ENCODE peak calls at places on chromosomes 16 and 17, in five cellular contexts. One of them, this sample, is unnamed.

GRCh38 chr17:34171245-34171818 is 83.8 kb upstream of the CCL2 start:
- DNase-seq in H9: peak; percentile 82
- DNase-seq in mesenchymal stem cell: peak; percentile 48
- DNase-seq in IMR-90: peak; percentile 53
- DNase-seq in neuronal stem cell: peak; percentile 43
- DNase-seq in this sample: peak; percentile 86

GRCh38 chr16:54287758-54288591 is 1.4 kb upstream of the IRX3 start:
- DNase-seq in IMR-90: no peak
- DNase-seq in H9: peak; percentile 39
- DNase-seq in mesenchymal stem cell: no peak
- DNase-seq in neuronal stem cell: peak; percentile 24
- DNase-seq in this sample: peak; percentile 51

GRCh38 chr17:44738214-44738906 is 20.4 kb upstream of the ADAM11 start:
- DNase-seq in neuronal stem cell: no peak
- DNase-seq in mesenchymal stem cell: peak; percentile 24
- DNase-seq in H9: no peak
- DNase-seq in IMR-90: peak; percentile 49
- DNase-seq in this sample: no peak

GRCh38 chr16:9092963-9093477 is 1.6 kb downstream of the HAPSTR1 start:
- DNase-seq in mesenchymal stem cell: no peak
- DNase-seq in neuronal stem cell: no peak
- DNase-seq in H9: no peak
- DNase-seq in IMR-90: no peak
- DNase-seq in this sample: peak; percentile 67

GRCh38 chr17:1227917-1228751 is 42.1 kb upstream of the BHLHA9 start:
- DNase-seq in H9: peak; percentile 58
- DNase-seq in neuronal stem cell: no peak
- DNase-seq in mesenchymal stem cell: no peak
- DNase-seq in IMR-90: no peak
- DNase-seq in this sample: peak; percentile 35

GRCh38 chr17:32912218-32912897 is 15.6 kb upstream of the TMEM98 start:
- DNase-seq in IMR-90: peak; percentile 76
- DNase-seq in neuronal stem cell: no peak
- DNase-seq in H9: peak; percentile 65
- DNase-seq in mesenchymal stem cell: peak; percentile 91
- DNase-seq in this sample: peak; percentile 72

GRCh38 chr17:40075216-40076100 is 12.7 kb downstream of the THRA start:
- DNase-seq in H9: peak; percentile 90
- DNase-seq in IMR-90: peak; percentile 48
- DNase-seq in mesenchymal stem cell: peak; percentile 70
- DNase-seq in neuronal stem cell: peak; percentile 84
- DNase-seq in this sample: peak; percentile 87

GRCh38 chr17:2094891-2095535 is 40.1 kb downstream of the HIC1 start:
- DNase-seq in neuronal stem cell: no peak
- DNase-seq in IMR-90: peak; percentile 75
- DNase-seq in mesenchymal stem cell: peak; percentile 79
- DNase-seq in H9: peak; percentile 50
- DNase-seq in this sample: peak; percentile 52

GRCh38 chr17:78108726-78109488 is 19.6 kb downstream of the TMC6 start:
- DNase-seq in mesenchymal stem cell: no peak
- DNase-seq in neuronal stem cell: no peak
- DNase-seq in IMR-90: no peak
- DNase-seq in H9: no peak
- DNase-seq in this sample: no peak

GRCh38 chr17:81528384-81528650 is 140 bp downstream of the FSCN2 start:
- DNase-seq in neuronal stem cell: no peak
- DNase-seq in mesenchymal stem cell: no peak
- DNase-seq in IMR-90: no peak
- DNase-seq in H9: no peak
- DNase-seq in this sample: no peak

GRCh38 chr17:27421111-27421510 is 35.1 kb upstream of the KSR1 start:
- DNase-seq in mesenchymal stem cell: no peak
- DNase-seq in neuronal stem cell: no peak
- DNase-seq in H9: no peak
- DNase-seq in IMR-90: no peak
- DNase-seq in this sample: no peak

GRCh38 chr16:14444979-14445810 is 184.9 kb downstream of the PARN start:
- DNase-seq in H9: no peak
- DNase-seq in mesenchymal stem cell: no peak
- DNase-seq in neuronal stem cell: no peak
- DNase-seq in IMR-90: no peak
- DNase-seq in this sample: no peak

GRCh38 chr16:10126686-10127085 is 55.5 kb downstream of the GRIN2A start:
- DNase-seq in H9: no peak
- DNase-seq in mesenchymal stem cell: peak; percentile 66
- DNase-seq in neuronal stem cell: no peak
- DNase-seq in IMR-90: peak; percentile 5
- DNase-seq in this sample: no peak

GRCh38 chr16:82855471-82855870 is 228.7 kb downstream of the CDH13 start:
- DNase-seq in H9: no peak
- DNase-seq in IMR-90: no peak
- DNase-seq in mesenchymal stem cell: no peak
- DNase-seq in neuronal stem cell: no peak
- DNase-seq in this sample: no peak

GRCh38 chr16:84518804-84519341 is 14.4 kb upstream of the MEAK7 start:
- DNase-seq in IMR-90: no peak
- DNase-seq in mesenchymal stem cell: no peak
- DNase-seq in H9: no peak
- DNase-seq in neuronal stem cell: no peak
- DNase-seq in this sample: no peak

GRCh38 chr16:75576384-75576811 is 10.2 kb downstream of the GABARAPL2 start:
- DNase-seq in mesenchymal stem cell: no peak
- DNase-seq in IMR-90: no peak
- DNase-seq in H9: no peak
- DNase-seq in neuronal stem cell: no peak
- DNase-seq in this sample: no peak

GRCh38 chr16:54118846-54119245 is 167.7 kb downstream of the IRX3 start:
- DNase-seq in neuronal stem cell: no peak
- DNase-seq in IMR-90: peak; percentile 25
- DNase-seq in mesenchymal stem cell: no peak
- DNase-seq in H9: no peak
- DNase-seq in this sample: no peak

GRCh38 chr17:79033046-79033616 is 9.2 kb downstream of the C1QTNF1 start:
- DNase-seq in neuronal stem cell: no peak
- DNase-seq in mesenchymal stem cell: no peak
- DNase-seq in IMR-90: no peak
- DNase-seq in H9: no peak
- DNase-seq in this sample: no peak

GRCh38 chr17:39623356-39623950 is 3.3 kb upstream of the PPP1R1B start:
- DNase-seq in neuronal stem cell: peak; percentile 68
- DNase-seq in IMR-90: peak; percentile 36
- DNase-seq in H9: peak; percentile 91
- DNase-seq in mesenchymal stem cell: peak; percentile 61
- DNase-seq in this sample: peak; percentile 66

GRCh38 chr16:78199325-78200022 is 100.0 kb downstream of the WWOX start:
- DNase-seq in H9: no peak
- DNase-seq in IMR-90: no peak
- DNase-seq in mesenchymal stem cell: no peak
- DNase-seq in neuronal stem cell: no peak
- DNase-seq in this sample: peak; percentile 65

GRCh38 chr17:38885728-38886642 is 16.1 kb downstream of the LASP1 start:
- DNase-seq in mesenchymal stem cell: peak; percentile 60
- DNase-seq in IMR-90: peak; percentile 52
- DNase-seq in neuronal stem cell: no peak
- DNase-seq in H9: peak; percentile 34
- DNase-seq in this sample: peak; percentile 94

GRCh38 chr17:32783602-32784001 is 93.3 kb downstream of the MYO1D start:
- DNase-seq in neuronal stem cell: peak; percentile 36
- DNase-seq in H9: no peak
- DNase-seq in mesenchymal stem cell: peak; percentile 61
- DNase-seq in IMR-90: peak; percentile 66
- DNase-seq in this sample: peak; percentile 65

GRCh38 chr17:1882836-1883235 is 53.0 kb downstream of the RPA1 start:
- DNase-seq in IMR-90: peak; percentile 24
- DNase-seq in mesenchymal stem cell: peak; percentile 41
- DNase-seq in neuronal stem cell: peak; percentile 20
- DNase-seq in H9: peak; percentile 57
- DNase-seq in this sample: peak; percentile 82

GRCh38 chr16:10750793-10751192 is 7.2 kb downstream of the NUBP1 start:
- DNase-seq in mesenchymal stem cell: no peak
- DNase-seq in neuronal stem cell: no peak
- DNase-seq in IMR-90: no peak
- DNase-seq in H9: no peak
- DNase-seq in this sample: no peak

GRCh38 chr17:15378243-15378642 is 36.8 kb upstream of the TEKT3 start:
- DNase-seq in neuronal stem cell: no peak
- DNase-seq in mesenchymal stem cell: no peak
- DNase-seq in IMR-90: no peak
- DNase-seq in H9: no peak
- DNase-seq in this sample: no peak

GRCh38 chr17:66898536-66898935 is 63.6 kb downstream of the CACNG5 start:
- DNase-seq in mesenchymal stem cell: no peak
- DNase-seq in IMR-90: no peak
- DNase-seq in neuronal stem cell: no peak
- DNase-seq in H9: no peak
- DNase-seq in this sample: no peak

GRCh38 chr16:30992381-30992780 is 7.4 kb downstream of the HSD3B7 start:
- DNase-seq in H9: no peak
- DNase-seq in neuronal stem cell: no peak
- DNase-seq in mesenchymal stem cell: no peak
- DNase-seq in IMR-90: no peak
- DNase-seq in this sample: no peak

GRCh38 chr17:43477832-43478634 is 5.7 kb upstream of the DHX8 start:
- DNase-seq in neuronal stem cell: no peak
- DNase-seq in H9: no peak
- DNase-seq in IMR-90: no peak
- DNase-seq in mesenchymal stem cell: no peak
- DNase-seq in this sample: no peak

GRCh38 chr17:43482103-43483012 is 1.4 kb upstream of the DHX8 start:
- DNase-seq in H9: no peak
- DNase-seq in mesenchymal stem cell: no peak
- DNase-seq in IMR-90: no peak
- DNase-seq in neuronal stem cell: no peak
- DNase-seq in this sample: no peak

GRCh38 chr17:43479948-43480347 is 3.8 kb upstream of the DHX8 start:
- DNase-seq in IMR-90: no peak
- DNase-seq in mesenchymal stem cell: no peak
- DNase-seq in neuronal stem cell: no peak
- DNase-seq in H9: no peak
- DNase-seq in this sample: no peak

GRCh38 chr17:43483674-43484551 is at the start of gene DHX8:
- DNase-seq in H9: peak; percentile 99
- DNase-seq in neuronal stem cell: peak; percentile 99
- DNase-seq in IMR-90: peak; percentile 99
- DNase-seq in mesenchymal stem cell: peak; percentile 99
- DNase-seq in this sample: peak; percentile 100
- H3K18ac ChIP-seq in H9: peak within 1 kb of the TSS; percentile 77
- H3K18ac ChIP-seq in neuronal stem cell: peak within 1 kb of the TSS; percentile 91
- H3K18ac ChIP-seq in IMR-90: peak within 1 kb of the TSS; percentile 94
- H3K18ac ChIP-seq in mesenchymal stem cell: peak within 1 kb of the TSS; percentile 78
- H3K18ac ChIP-seq in this sample: peak within 1 kb of the TSS; percentile 39

GRCh38 chr17:37110816-37111215 is 162.1 kb downstream of the AATF start:
- DNase-seq in mesenchymal stem cell: no peak
- DNase-seq in IMR-90: no peak
- DNase-seq in H9: peak; percentile 12
- DNase-seq in neuronal stem cell: no peak
- DNase-seq in this sample: no peak

GRCh38 chr17:37111329-37111728 is 162.6 kb downstream of the AATF start:
- DNase-seq in IMR-90: no peak
- DNase-seq in neuronal stem cell: no peak
- DNase-seq in mesenchymal stem cell: no peak
- DNase-seq in H9: no peak
- DNase-seq in this sample: no peak

GRCh38 chr17:37106049-37106448 is 157.3 kb downstream of the AATF start:
- DNase-seq in IMR-90: no peak
- DNase-seq in H9: no peak
- DNase-seq in mesenchymal stem cell: no peak
- DNase-seq in neuronal stem cell: no peak
- DNase-seq in this sample: no peak

GRCh38 chr17:37110012-37110701 is 161.4 kb downstream of the AATF start:
- DNase-seq in neuronal stem cell: no peak
- DNase-seq in H9: peak; percentile 9
- DNase-seq in mesenchymal stem cell: peak; percentile 34
- DNase-seq in IMR-90: no peak
- DNase-seq in this sample: peak; percentile 79

DNA sequence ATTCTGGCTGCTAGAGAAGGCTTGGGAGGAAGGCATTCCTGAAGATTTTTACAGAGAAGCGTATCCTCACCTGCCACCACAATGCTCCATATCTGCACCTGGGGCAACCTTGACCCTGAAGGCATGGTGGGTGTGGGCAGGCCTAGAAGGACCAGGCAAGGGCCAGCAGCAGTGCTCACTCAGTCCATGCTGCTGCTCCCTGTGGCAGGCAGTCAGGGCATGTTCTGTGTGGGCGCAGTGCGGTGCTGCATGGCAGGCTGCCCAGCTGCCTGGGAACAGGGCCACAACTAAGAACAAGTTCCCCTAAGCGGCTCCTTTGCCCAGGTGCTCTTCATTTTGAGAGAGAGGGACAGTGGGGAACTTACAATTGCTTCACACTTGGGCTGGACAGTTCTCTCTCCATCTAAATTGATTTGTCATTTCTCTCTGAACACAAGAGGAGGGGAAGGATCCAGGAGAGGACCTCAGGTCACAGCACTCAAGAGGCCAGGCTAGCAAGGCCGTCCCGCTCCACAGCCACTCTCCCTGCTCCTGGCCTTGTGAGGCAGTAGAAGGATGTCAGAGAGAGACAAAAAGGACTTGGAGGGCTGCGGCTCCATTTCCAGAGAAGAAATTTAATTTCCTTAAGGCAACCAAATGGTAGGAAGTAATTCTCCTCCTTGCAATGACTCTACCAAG is 158.8 kb downstream of the AATF start:
- DNase-seq in mesenchymal stem cell: no peak
- DNase-seq in H9: peak; percentile 53
- DNase-seq in IMR-90: peak; percentile 41
- DNase-seq in neuronal stem cell: no peak
- DNase-seq in this sample: no peak
- H3K18ac ChIP-seq in mesenchymal stem cell: no peak overlapping the region
- H3K18ac ChIP-seq in H9: no peak overlapping the region
- H3K18ac ChIP-seq in IMR-90: no peak overlapping the region
- H3K18ac ChIP-seq in neuronal stem cell: no peak overlapping the region
- H3K18ac ChIP-seq in this sample: no peak overlapping the region

GRCh38 chr17:18857864-18858566 is at the start of gene PRPSAP2:
- DNase-seq in mesenchymal stem cell: peak; percentile 92
- DNase-seq in neuronal stem cell: peak; percentile 85
- DNase-seq in IMR-90: peak; percentile 88
- DNase-seq in H9: peak; percentile 99
- DNase-seq in this sample: peak; percentile 95
- H3K18ac ChIP-seq in mesenchymal stem cell: peak within 1 kb of the TSS; percentile 61
- H3K18ac ChIP-seq in neuronal stem cell: peak within 1 kb of the TSS; percentile 92
- H3K18ac ChIP-seq in IMR-90: no peak within 1 kb of the TSS
- H3K18ac ChIP-seq in H9: peak within 1 kb of the TSS; percentile 83
- H3K18ac ChIP-seq in this sample: peak within 1 kb of the TSS; percentile 99

DNA sequence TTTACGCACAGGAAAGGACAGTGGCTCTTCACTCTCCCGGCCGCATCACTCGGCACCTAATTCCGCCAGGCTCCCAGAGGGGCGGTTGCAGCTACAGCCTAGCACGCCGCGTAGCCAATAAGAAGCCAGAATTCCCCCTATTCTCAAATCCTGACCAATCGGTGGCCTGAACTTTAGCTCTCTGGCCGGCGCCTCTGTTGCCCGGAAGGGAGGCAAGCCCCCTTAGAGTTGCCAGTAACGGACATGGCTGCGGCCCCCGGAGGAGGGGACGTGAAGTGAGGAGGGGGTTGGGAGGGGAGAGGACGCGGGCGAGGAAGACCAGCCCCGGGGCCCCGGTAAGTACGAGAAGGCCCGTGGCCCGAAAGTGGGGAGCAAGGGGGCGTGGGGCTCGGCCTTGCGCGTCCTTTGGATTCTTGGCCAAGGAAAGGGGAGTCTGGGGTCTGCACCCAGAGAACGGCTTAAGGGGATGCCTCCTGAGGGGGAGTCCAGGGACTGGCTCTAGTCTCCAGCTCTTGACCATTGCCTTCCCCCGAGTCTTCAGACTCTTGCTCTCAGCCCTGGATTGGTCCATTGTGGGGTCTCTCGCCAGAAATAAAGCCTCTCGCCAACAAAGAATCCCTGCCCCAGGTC is at the start of gene TMEM94:
- DNase-seq in neuronal stem cell: peak; percentile 95
- DNase-seq in mesenchymal stem cell: peak; percentile 98
- DNase-seq in H9: peak; percentile 99
- DNase-seq in IMR-90: peak; percentile 97
- DNase-seq in this sample: peak; percentile 99
- H3K18ac ChIP-seq in neuronal stem cell: peak within 1 kb of the TSS; percentile 98
- H3K18ac ChIP-seq in mesenchymal stem cell: peak within 1 kb of the TSS; percentile 98
- H3K18ac ChIP-seq in H9: peak within 1 kb of the TSS; percentile 89
- H3K18ac ChIP-seq in IMR-90: peak within 1 kb of the TSS; percentile 85
- H3K18ac ChIP-seq in this sample: peak within 1 kb of the TSS; percentile 84

This sample was measured in mesendoderm.